ENCODE peak calls at places on chromosomes 5 and 9, in six cellular contexts. K is CD8-positive, alpha-beta T cell; S is body of pancreas; M is cardiac muscle cell; D is testis; V is lower lobe of right lung. T is an unnamed sample.

GRCh38 chr5:39249560-39250274 is 30.4 kb upstream of the FYB1 start:
- DNase-seq in M (no peak), K (no peak), D (no peak), S (no peak), V (no peak), T (no peak)

GRCh38 chr5:115246361-115246991 is 16.2 kb downstream of the PGGT1B start:
- DNase-seq in S (no peak), K (no peak), M (peak; percentile 50), V (no peak), D (no peak), T (no peak)

GRCh38 chr5:180329138-180329435 is 24.0 kb downstream of the GFPT2 start:
- DNase-seq in S (no peak), V (peak; percentile 34), D (no peak), K (no peak), M (no peak), T (no peak)

GRCh38 chr9:89576404-89576824 is 28.4 kb upstream of the GADD45G start:
- DNase-seq in S (no peak), D (no peak), K (peak; percentile 28), M (peak; percentile 46), V (no peak), T (no peak)

GRCh38 chr5:93637697-93638096 is 54.7 kb downstream of the NR2F1 start:
- DNase-seq in D (no peak), V (no peak), M (no peak), K (no peak), S (no peak), T (no peak)

GRCh38 chr5:101009758-101010519 is 106.9 kb upstream of the ST8SIA4 start:
- DNase-seq in M (no peak), K (no peak), V (no peak), S (no peak), D (no peak), T (no peak)

GRCh38 chr9:3180696-3181048 is 336.8 kb upstream of the PUM3 start:
- DNase-seq in D (no peak), V (no peak), M (no peak), K (no peak), S (no peak), T (no peak)

GRCh38 chr5:107669543-107670027 is 1.2 kb downstream of the EFNA5 start:
- DNase-seq in M (peak; percentile 63), V (peak; percentile 52), K (no peak), S (peak; percentile 44), D (no peak), T (no peak)

GRCh38 chr9:136793063-136793946 is 2.2 kb downstream of the TMEM141 start:
- DNase-seq in V (no peak), K (no peak), M (peak; percentile 65), D (peak; percentile 64), S (peak; percentile 35), T (no peak)

GRCh38 chr5:38467353-38468040 is 88.9 kb downstream of the LIFR start:
- DNase-seq in M (no peak), V (no peak), K (no peak), D (peak; percentile 80), S (no peak), T (no peak)

GRCh38 chr5:62448528-62448927 is 36.0 kb downstream of the IPO11 start:
- DNase-seq in D (no peak), S (no peak), M (no peak), V (no peak), K (no peak), T (no peak)

GRCh38 chr9:1460143-1460769 is 410.1 kb downstream of the DMRT2 start:
- DNase-seq in S (peak; percentile 12), K (no peak), M (peak; percentile 16), D (peak; percentile 32), V (no peak), T (no peak)

GRCh38 chr5:112419050-112419595 is at the start of gene EPB41L4A:
- DNase-seq in K (no peak), D (peak; percentile 50), V (peak; percentile 43), S (peak; percentile 48), M (peak; percentile 73), T (no peak)

GRCh38 chr5:135602882-135603721 is 24.3 kb upstream of the CXCL14 start:
- DNase-seq in V (no peak), M (peak; percentile 12), D (no peak), S (no peak), K (no peak), T (no peak)

GRCh38 chr5:96934291-96934694 is 1.6 kb upstream of the LNPEP start:
- DNase-seq in D (peak; percentile 19), M (peak; percentile 15), V (no peak), K (no peak), S (peak; percentile 15), T (no peak)

GRCh38 chr5:160516696-160517530 is 95.3 kb downstream of the PTTG1 start:
- DNase-seq in K (no peak), M (peak; percentile 41), S (no peak), V (no peak), D (no peak), T (no peak)

DNA sequence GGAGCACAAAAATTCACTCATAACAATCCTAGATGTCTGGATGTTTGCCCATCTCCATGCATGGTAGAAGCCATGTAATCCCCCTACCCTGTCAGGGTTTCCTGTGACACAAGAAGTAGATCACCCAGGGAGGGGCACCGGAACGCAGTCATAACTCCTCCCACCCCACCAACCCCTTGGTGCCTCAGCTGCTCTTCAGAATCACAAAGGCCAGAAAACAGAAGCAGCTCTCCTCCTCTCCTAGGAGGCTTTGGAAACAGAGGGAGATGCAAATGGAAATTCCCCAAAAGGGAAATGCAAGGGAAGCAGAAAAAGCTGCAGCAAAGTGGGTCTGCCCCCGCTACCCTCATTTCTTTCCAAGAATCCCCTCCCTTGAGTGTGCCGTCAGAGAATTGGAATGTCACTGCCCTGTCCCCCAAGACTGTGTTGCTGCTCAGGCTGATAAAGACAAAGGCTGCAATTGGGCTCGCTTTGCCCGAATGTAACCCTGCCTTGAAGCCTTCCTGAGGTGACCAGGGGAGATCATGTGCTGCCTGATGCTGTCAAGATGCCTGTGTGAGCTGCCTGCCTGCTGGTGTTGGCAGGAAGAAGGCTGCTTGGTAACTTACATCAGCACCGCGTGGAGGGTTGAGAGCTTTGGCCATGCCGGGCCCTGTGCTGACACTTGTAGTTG is 65.5 kb upstream of the ABCA1 start:
- DNase-seq in V (peak; percentile 79), K (peak; percentile 23), S (peak; percentile 69), M (peak; percentile 91), D (peak; percentile 93), T (no peak)
- H3K4me3 ChIP-seq in V (no peak overlapping the region), K (no peak overlapping the region), S (no peak overlapping the region), M (no peak overlapping the region), D (no peak overlapping the region), T (no peak overlapping the region)

DNA sequence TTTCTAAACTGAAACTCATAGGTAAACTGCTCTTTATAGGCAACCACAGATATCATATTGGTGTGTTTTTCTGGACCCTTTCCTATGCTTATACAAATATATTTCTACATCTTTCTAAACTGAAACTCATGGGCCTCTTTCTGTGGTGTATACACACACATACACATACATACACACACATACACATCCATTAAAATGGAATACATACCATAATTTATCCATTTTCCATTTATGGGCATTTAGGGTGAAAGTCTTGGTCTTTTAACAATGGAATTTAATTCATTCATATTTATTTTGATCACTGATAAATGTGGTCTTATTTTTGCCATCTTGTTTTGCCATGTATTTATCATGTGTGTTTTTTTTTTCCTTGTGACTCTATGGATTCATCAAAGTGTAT is 44.1 kb downstream of the SLC22A5 start:
- DNase-seq in D (no peak), K (no peak), V (no peak), S (no peak), M (no peak), T (no peak)
- H3K4me1 ChIP-seq in D (peaks cover 28% of the 10 kb centered on the region), K (peaks cover 69% of the 10 kb centered on the region), V (peaks cover 87% of the 10 kb centered on the region), S (peaks cover 61% of the 10 kb centered on the region), M (no peaks in the 10 kb centered on the region), T (peaks cover 74% of the 10 kb centered on the region)

GRCh38 chr9:96574455-96574854 is 45.2 kb downstream of the CDC14B start:
- DNase-seq in K (no peak), M (no peak), V (no peak), D (no peak), S (no peak), T (no peak)

DNA sequence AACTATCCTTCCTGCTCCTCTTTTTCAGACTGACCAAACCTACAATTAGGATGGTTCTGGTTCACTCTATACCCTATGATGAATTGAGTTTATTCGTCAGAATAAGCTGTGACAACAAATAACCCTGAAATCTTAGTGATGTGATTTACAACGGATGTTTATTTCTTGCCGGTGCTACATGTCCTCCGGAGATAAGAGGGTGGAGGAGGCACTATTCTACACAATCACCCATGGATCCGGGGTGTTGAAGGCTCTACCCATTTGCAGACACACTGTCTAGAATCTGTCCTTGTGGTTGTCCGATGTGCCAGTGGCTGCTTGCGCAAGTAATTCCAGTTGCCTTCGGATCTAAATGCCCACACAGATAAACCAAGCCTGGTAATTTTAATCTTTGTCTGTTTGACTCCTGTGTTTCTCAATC is 44.7 kb downstream of the CDC14B start:
- DNase-seq in K (no peak), V (no peak), M (no peak), D (peak; percentile 69), S (no peak), T (no peak)
- H3K4me3 ChIP-seq in K (no peak overlapping the region), V (peak overlapping the region; percentile 10), M (no peak overlapping the region), D (no peak overlapping the region), S (no peak overlapping the region), T (no peak overlapping the region)

GRCh38 chr9:70390922-70391321 is 23.5 kb downstream of the KLF9 start:
- DNase-seq in D (no peak), S (no peak), K (no peak), V (no peak), M (no peak), T (no peak)

GRCh38 chr9:70385423-70385822 is 29.0 kb downstream of the KLF9 start:
- DNase-seq in V (no peak), M (no peak), K (no peak), D (no peak), S (no peak), T (no peak)

GRCh38 chr9:70389642-70390266 is 24.7 kb downstream of the KLF9 start:
- DNase-seq in S (no peak), K (no peak), M (peak; percentile 71), D (no peak), V (no peak), T (no peak)

GRCh38 chr9:70389188-70389587 is 25.3 kb downstream of the KLF9 start:
- DNase-seq in D (no peak), V (no peak), S (no peak), M (no peak), K (no peak), T (no peak)

DNA sequence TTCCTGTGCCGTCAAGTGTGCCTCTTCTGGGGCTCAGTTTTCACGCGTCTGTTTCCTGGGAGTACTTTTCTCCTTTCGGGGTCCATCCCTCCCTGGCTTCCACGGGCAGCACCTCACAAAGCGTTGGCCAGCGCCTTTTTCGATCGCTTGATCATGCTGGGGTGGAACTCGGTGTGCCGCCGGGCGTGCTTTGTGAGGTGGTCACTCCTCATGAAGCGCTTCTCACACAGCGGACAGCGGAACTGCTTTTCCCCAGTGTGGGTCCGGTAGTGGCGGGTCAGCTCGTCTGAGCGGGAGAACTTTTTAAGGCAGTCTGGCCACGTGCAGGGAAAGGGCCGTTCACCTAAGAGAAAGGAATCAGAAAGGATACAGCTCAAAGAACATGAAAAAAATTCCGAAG is 26.8 kb downstream of the KLF9 start:
- DNase-seq in V (no peak), S (no peak), D (peak; percentile 30), K (no peak), M (no peak), T (no peak)
- H3K4me1 ChIP-seq in V (peaks cover 74% of the 10 kb centered on the region), S (peaks cover 40% of the 10 kb centered on the region), D (peaks cover 5% of the 10 kb centered on the region), K (peaks cover 40% of the 10 kb centered on the region), M (peaks cover 5% of the 10 kb centered on the region), T (peaks cover 42% of the 10 kb centered on the region)

DNA sequence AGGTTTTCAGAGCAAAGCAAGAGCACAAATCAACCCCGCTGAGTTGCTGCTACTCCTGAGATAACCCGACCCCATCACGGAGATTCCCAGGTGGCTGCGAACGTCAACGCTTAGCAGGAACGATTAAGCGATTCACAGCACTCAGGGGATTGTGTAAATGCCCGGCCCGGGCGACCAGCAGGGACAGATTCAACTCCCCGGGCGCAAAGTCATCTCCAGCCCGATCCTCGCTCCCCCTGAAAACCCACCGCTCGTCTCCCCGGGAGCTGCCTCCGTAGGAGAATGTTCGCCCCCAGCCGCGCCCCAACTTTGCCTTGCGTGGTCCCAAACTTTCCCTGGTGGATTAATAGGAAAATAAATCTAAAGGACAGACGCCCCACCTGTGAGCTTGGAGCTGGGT is 685 bp downstream of the SLC24A2 start:
- DNase-seq in K (no peak), S (no peak), M (peak; percentile 22), V (no peak), D (peak; percentile 15), T (no peak)
- H3K4me3 ChIP-seq in K (no peak overlapping the region), S (no peak overlapping the region), M (peak overlapping the region; percentile 28), V (no peak overlapping the region), D (peak overlapping the region; percentile 36), T (no peak overlapping the region)